ENCODE peak calls at places on chromosomes 1 and 21, in nine cellular contexts. V is AG10803; B is stimulated activated CD8-positive, alpha-beta memory T cell treated with anti-CD3 and anti-CD28 coated beads, Interleukin-4, amount 100 ng/mL, for 1 hour; M is adipocyte; G is activated naive CD4-positive, alpha-beta T cell treated with anti-CD3 and anti-CD28 coated beads for 36 hours; S is AG08396; H is CD4-positive, CD25-positive, alpha-beta regulatory T cell; N is heart right ventricle; R is A549. U is an unnamed sample.

GRCh38 chr1:16138772-16139221 is 17.1 kb downstream of the EPHA2 start:
- DNase-seq in N (no peak), G (no peak), B (no peak), S (peak), V (no peak), H (no peak), R (no peak), M (no peak), U (no peak)

GRCh38 chr1:232473319-232473718 is 156.6 kb downstream of the SIPA1L2 start:
- DNase-seq in V (peak), H (no peak), M (peak), G (no peak), R (no peak), B (no peak), N (no peak), S (peak), U (no peak)

GRCh38 chr1:28914228-28915035 is at the start of gene EPB41:
- DNase-seq in V (peak), G (peak), R (peak), N (peak), M (peak), S (peak), B (peak), H (peak), U (peak)

GRCh38 chr21:25871566-25871965 is 136.8 kb downstream of the GABPA start:
- DNase-seq in H (no peak), S (no peak), M (no peak), G (peak), R (no peak), N (no peak), V (no peak), B (no peak), U (no peak)

GRCh38 chr1:118871510-118872240 is 116.5 kb downstream of the TBX15 start:
- DNase-seq in V (no peak), B (no peak), N (no peak), S (no peak), M (no peak), H (no peak), G (no peak), R (no peak), U (no peak)

GRCh38 chr1:10704383-10704882 is 92.0 kb downstream of the CASZ1 start:
- DNase-seq in N (no peak), R (no peak), M (no peak), G (no peak), H (no peak), S (no peak), V (no peak), B (no peak), U (no peak)

GRCh38 chr1:156114919-156115513 is 505 bp downstream of the LMNA start:
- DNase-seq in V (no peak), H (no peak), S (no peak), R (no peak), N (no peak), M (no peak), B (no peak), G (peak), U (no peak)

GRCh38 chr1:58162952-58163550 is 383.5 kb downstream of the OMA1 start:
- DNase-seq in S (peak), B (no peak), N (peak), G (peak), H (peak), M (peak), R (peak), V (peak), U (no peak)

GRCh38 chr1:198880818-198881597 is 242.2 kb downstream of the PTPRC start:
- DNase-seq in G (peak), N (no peak), M (peak), S (peak), V (peak), H (peak), B (no peak), R (peak), U (no peak)

GRCh38 chr1:99645199-99645598 is 714 bp upstream of the PALMD start:
- DNase-seq in V (peak), B (no peak), R (peak), N (peak), H (no peak), M (peak), S (peak), G (no peak), U (no peak)

GRCh38 chr1:114033219-114033706 is 54.0 kb downstream of the OLFML3 start:
- DNase-seq in G (no peak), N (no peak), B (no peak), V (no peak), S (no peak), M (no peak), H (peak), R (peak), U (no peak)

GRCh38 chr1:4083171-4084052 is 183.3 kb upstream of the C1orf174 start:
- DNase-seq in N (no peak), H (no peak), G (no peak), B (no peak), V (no peak), S (no peak), M (no peak), R (no peak), U (no peak)

GRCh38 chr1:66346057-66346795 is 187.7 kb upstream of the SGIP1 start:
- DNase-seq in S (no peak), N (no peak), V (no peak), G (no peak), M (no peak), H (no peak), R (no peak), B (no peak), U (no peak)

GRCh38 chr1:23751050-23751814 is 8.0 kb downstream of the ELOA start:
- DNase-seq in S (peak), R (peak), M (peak), N (no peak), G (peak), V (peak), B (no peak), H (peak), U (no peak)

GRCh38 chr1:86942743-86943142 is 28.3 kb downstream of the HS2ST1 start:
- DNase-seq in S (no peak), H (no peak), G (no peak), V (no peak), R (no peak), B (no peak), N (no peak), M (no peak), U (no peak)

GRCh38 chr1:187383366-187383765 is 554.6 kb downstream of the PLA2G4A start:
- DNase-seq in R (no peak), S (no peak), V (no peak), G (no peak), N (no peak), B (no peak), H (no peak), M (no peak), U (no peak)

GRCh38 chr1:41167688-41168087 is 74.4 kb downstream of the SCMH1 start:
- DNase-seq in V (no peak), R (no peak), S (no peak), B (no peak), G (no peak), M (no peak), N (no peak), H (no peak), U (no peak)

GRCh38 chr1:167533851-167534300 is 15.5 kb upstream of the CD247 start:
- DNase-seq in N (peak), H (peak), M (peak), R (peak), V (peak), S (peak), B (peak), G (peak), U (peak)

U was measured in GOT3.